ENCODE peak calls at places on chromosomes 6 and 20, in four cellular contexts. W is heart left ventricle, B is kidney, U is OCI-LY7. F is an unnamed sample.

GRCh38 chr6:45681860-45682488 is 304.2 kb upstream of the SUPT3H start:
- DNase-seq in U (peak; percentile 94), B (no peak), W (no peak), F (no peak)

GRCh38 chr6:33173228-33174180 is 18.8 kb downstream of the COL11A2 start:
- DNase-seq in B (no peak), U (no peak), W (no peak), F (no peak)

GRCh38 chr6:40791004-40791403 is 203.8 kb upstream of the LRFN2 start:
- DNase-seq in B (no peak), W (no peak), U (no peak), F (no peak)

GRCh38 chr6:169880516-169880915 is 129.1 kb downstream of the ERMARD start:
- DNase-seq in W (no peak), B (no peak), U (no peak), F (no peak)

GRCh38 chr6:89148016-89148750 is 2.3 kb downstream of the PM20D2 start:
- DNase-seq in U (no peak), W (no peak), B (no peak), F (no peak)

GRCh38 chr20:38139156-38139912 is 25.7 kb downstream of the TGM2 start:
- DNase-seq in B (peak; percentile 39), U (no peak), W (no peak), F (no peak)

GRCh38 chr6:28171271-28171670 is 29.6 kb downstream of the ZKSCAN8 start:
- DNase-seq in U (no peak), B (no peak), W (no peak), F (no peak)

GRCh38 chr6:75098709-75099108 is 107.1 kb downstream of the COL12A1 start:
- DNase-seq in U (no peak), W (peak; percentile 58), B (peak; percentile 81), F (peak; percentile 46)

GRCh38 chr6:97978855-97979271 is 695.8 kb upstream of the MMS22L start:
- DNase-seq in U (no peak), W (no peak), B (no peak), F (no peak)

GRCh38 chr6:77844822-77845221 is 192.0 kb downstream of the MEI4 start:
- DNase-seq in W (no peak), U (no peak), B (no peak), F (no peak)

GRCh38 chr6:18507561-18507960 is 120.4 kb downstream of the RNF144B start:
- DNase-seq in U (no peak), W (no peak), B (no peak), F (no peak)

GRCh38 chr6:82143041-82143481 is 104.5 kb downstream of the IBTK start:
- DNase-seq in W (no peak), U (no peak), B (no peak), F (no peak)

GRCh38 chr6:168884050-168884645 is 369.5 kb downstream of the THBS2 start:
- DNase-seq in W (no peak), B (no peak), U (no peak), F (no peak)

GRCh38 chr6:8085053-8085511 is 17.3 kb downstream of the EEF1E1 start:
- DNase-seq in U (no peak), W (no peak), B (peak; percentile 84), F (peak; percentile 52)

GRCh38 chr20:17725094-17725835 is 25.5 kb downstream of the BANF2 start:
- DNase-seq in W (no peak), U (no peak), B (no peak), F (peak; percentile 89)

GRCh38 chr20:21101453-21102251 is 4.5 kb downstream of the LINC00237 start:
- DNase-seq in B (peak; percentile 77), U (no peak), W (no peak), F (no peak)

GRCh38 chr20:61773081-61773631 is 292.5 kb downstream of the TAF4 start:
- DNase-seq in W (no peak), U (no peak), B (no peak), F (no peak)
- H3K4me1 ChIP-seq in W (no peaks in the 10 kb centered on the region), U (no peaks in the 10 kb centered on the region), B (no peaks in the 10 kb centered on the region), F (no peaks in the 10 kb centered on the region)

GRCh38 chr6:53151676-53152075 is 3.0 kb upstream of the GCM1 start:
- DNase-seq in B (no peak), W (no peak), U (peak; percentile 35), F (no peak)

GRCh38 chr6:53152576-53152975 is 3.9 kb upstream of the GCM1 start:
- DNase-seq in B (no peak), U (no peak), W (no peak), F (no peak)

GRCh38 chr6:53154071-53154470 is 5.4 kb upstream of the GCM1 start:
- DNase-seq in U (no peak), B (no peak), W (no peak), F (no peak)

GRCh38 chr6:53159558-53159957 is 10.9 kb upstream of the GCM1 start:
- DNase-seq in B (no peak), W (no peak), U (no peak), F (no peak)

DNA sequence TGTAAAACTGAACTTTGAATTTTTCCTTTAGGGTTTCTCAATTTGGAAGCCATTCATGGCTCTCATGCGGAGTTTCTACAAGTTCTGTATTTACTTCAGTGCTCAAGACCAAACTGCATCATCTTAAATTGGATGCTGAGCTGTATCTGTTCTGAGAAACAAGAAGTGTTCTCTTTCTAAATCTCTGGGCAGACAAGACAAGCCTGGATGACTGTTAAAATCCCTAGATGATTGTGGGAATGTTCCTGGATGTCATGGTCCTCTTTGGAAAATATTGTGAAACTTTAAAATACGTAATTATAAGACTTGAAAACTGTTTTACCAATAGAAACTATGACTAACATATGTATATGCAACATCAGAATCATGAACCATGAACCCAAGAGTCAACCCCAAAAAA is 6.2 kb upstream of the GCM1 start:
- DNase-seq in W (no peak), B (no peak), U (no peak), F (no peak)
- H3K27ac ChIP-seq in W (no peak overlapping the region), B (no peak overlapping the region), U (no peak overlapping the region), F (no peak overlapping the region)

GRCh38 chr6:55756711-55757110 is 118.7 kb downstream of the BMP5 start:
- DNase-seq in B (no peak), W (no peak), U (no peak), F (no peak)

DNA sequence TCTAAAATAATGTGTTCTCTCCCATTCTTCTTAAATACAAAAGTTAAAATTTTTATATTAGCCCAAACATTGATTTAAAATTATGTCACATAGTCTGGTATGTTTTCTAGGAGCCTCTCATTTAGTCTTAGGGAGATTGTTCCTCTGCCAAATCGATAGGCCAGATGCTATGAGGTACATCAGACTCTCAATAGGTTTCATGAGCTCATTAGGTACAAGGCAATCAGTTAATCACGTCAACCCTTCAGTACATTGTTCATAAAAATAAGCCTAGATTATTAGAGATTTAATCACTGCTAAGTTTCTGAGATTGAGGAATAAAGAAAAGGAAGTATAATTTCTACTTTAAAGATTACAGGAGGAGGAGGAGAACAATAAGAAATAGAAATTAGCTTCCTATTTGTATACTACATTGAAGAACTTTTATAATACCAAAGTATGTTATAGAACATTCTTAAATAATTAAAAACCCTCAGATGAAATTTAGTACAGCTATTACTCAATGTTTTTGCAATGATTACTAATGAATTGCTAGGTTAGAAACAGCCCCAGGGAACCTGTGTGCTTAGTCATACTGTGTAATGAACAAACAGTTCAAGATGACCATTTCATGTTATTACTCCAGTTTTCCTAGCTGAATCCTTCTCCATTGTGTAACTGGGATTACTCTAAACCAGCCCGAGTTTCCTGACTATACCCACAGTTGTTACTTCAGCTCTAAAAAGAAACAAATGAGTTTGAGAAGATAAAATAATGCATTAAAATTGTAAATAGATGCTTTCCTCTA is 117.0 kb downstream of the BMP5 start:
- DNase-seq in U (no peak), W (no peak), B (no peak), F (no peak)
- H3K4me1 ChIP-seq in U (no peaks in the 10 kb centered on the region), W (no peaks in the 10 kb centered on the region), B (no peaks in the 10 kb centered on the region), F (no peaks in the 10 kb centered on the region)

DNA sequence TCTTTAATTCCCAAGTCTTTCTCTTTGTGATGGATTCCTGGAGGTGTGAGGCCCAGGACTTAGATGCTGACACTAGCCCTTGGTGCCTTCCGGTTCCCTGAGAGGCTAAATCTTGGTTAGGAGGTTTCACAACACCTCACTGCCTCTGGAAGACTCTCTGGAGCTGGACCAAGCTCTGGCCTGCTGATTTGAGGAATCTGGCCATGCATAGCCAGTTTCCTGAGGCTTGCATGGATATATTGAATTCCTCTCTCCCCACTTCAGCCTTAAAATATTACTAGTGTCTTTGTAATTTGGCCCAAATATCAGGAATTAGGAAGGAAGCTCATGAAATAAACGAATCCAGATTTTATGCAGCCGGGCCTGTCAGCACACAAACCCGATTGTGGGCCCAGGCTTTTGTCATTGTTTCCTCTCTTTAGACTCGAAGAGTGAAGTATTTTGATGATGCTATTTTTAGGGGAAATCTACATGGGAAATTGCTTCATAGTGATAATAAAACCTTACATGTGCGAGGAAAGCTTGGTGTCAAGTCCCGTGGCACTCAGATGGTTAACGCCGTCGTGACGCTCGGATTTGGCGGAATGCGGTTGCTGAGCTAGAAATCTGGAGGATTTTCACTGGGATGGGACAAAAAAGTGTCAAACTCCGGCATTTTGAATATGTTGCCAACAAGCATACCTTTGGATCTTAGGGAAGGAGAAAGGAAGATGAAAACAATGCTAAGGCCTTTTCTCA is 144.4 kb downstream of the PHACTR3 start:
- DNase-seq in B (no peak), U (no peak), W (no peak), F (no peak)
- H3K27ac ChIP-seq in B (no peak overlapping the region), U (no peak overlapping the region), W (no peak overlapping the region), F (no peak overlapping the region)

DNA sequence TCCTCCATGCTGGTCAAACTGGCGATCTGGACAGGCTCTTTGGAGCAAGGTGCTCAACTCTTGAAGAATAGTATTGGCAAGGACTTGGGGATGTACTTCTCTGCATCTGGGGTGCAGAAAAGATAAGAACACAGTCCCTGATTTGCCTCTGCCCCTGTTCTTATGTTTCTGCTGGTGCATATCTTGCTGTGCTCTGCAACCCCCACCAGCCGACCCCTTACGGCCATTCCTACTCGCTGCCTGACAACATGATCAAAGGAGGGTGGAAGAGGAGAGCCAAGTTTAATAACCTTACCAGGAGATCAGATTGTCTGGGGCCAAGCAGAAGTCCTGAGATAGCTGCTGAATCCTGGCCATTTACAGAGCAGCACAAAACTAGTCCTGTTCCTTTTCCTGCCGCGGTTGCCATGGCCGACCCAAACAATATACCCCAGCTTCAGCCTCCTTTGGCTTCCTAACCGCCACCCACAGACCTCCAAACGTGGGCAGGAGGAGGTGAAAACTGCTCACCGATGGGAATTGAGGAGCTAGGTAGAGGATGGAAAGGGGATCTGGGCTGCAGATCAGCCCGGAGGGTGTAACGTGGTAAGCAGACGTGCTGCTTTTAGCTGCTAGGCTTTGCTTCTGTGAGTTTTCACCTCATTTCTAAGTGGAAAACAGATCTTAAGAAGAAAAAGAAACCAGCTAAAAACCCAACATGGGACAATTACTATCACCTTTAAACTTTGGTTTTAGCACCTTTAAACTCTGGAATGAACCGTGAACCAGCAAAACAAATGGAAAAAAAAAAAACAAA is 60.9 kb downstream of the ATXN1 start:
- DNase-seq in U (no peak), W (no peak), B (no peak), F (no peak)
- H3K4me1 ChIP-seq in U (no peaks in the 10 kb centered on the region), W (peaks cover 51% of the 10 kb centered on the region), B (peaks cover 7% of the 10 kb centered on the region), F (peaks cover 21% of the 10 kb centered on the region)

F was measured in lung.